ENCODE peak calls at places on chromosome 2, in seven cellular contexts. Z, V, E, T, H, L and K are unnamed samples.

GRCh38 chr2:170106441-170106840 is 71.5 kb upstream of the MYO3B start:
- DNase-seq in Z (no peak), V (no peak), E (no peak), T (no peak), H (no peak), L (no peak), K (no peak)

GRCh38 chr2:224836263-224836662 is 120.1 kb upstream of the CCDC195 start:
- DNase-seq in Z (no peak), V (no peak), E (peak), T (no peak), H (no peak), L (no peak), K (no peak)

GRCh38 chr2:171407030-171407707 is 26.6 kb downstream of the METTL8 start:
- DNase-seq in Z (no peak), V (no peak), E (no peak), T (no peak), H (no peak), L (no peak), K (no peak)

GRCh38 chr2:10378189-10378588 is 69.9 kb downstream of the ODC1 start:
- DNase-seq in Z (no peak), V (no peak), E (no peak), T (no peak), H (no peak), L (no peak), K (peak)

GRCh38 chr2:80151248-80151647 is 153.3 kb downstream of the LRRTM1 start:
- DNase-seq in Z (no peak), V (no peak), E (no peak), T (no peak), H (no peak), L (no peak), K (no peak)

GRCh38 chr2:19979932-19980331 is 10.0 kb downstream of the WDR35 start:
- DNase-seq in Z (no peak), V (no peak), E (peak), T (no peak), H (no peak), L (no peak), K (no peak)

GRCh38 chr2:119455066-119455718 is 23.5 kb downstream of the TMEM37 start:
- DNase-seq in Z (no peak), V (no peak), E (no peak), T (no peak), H (no peak), L (no peak), K (no peak)

GRCh38 chr2:1613731-1614354 is 130.5 kb downstream of the PXDN start:
- DNase-seq in Z (no peak), V (no peak), E (no peak), T (no peak), H (no peak), L (no peak), K (no peak)

GRCh38 chr2:64423303-64423702 is 30.7 kb upstream of the LGALSL start:
- DNase-seq in Z (no peak), V (no peak), E (no peak), T (no peak), H (no peak), L (no peak), K (no peak)

GRCh38 chr2:190367091-190367490 is 23.7 kb downstream of the INPP1 start:
- DNase-seq in Z (no peak), V (no peak), E (no peak), T (no peak), H (no peak), L (no peak), K (no peak)

GRCh38 chr2:148493822-148494563 is 150.6 kb upstream of the EPC2 start:
- DNase-seq in Z (no peak), V (no peak), E (no peak), T (no peak), H (no peak), L (no peak), K (no peak)

GRCh38 chr2:45014016-45014702 is 4.9 kb upstream of the SIX2 start:
- DNase-seq in Z (no peak), V (no peak), E (peak), T (peak), H (peak), L (peak), K (no peak)

GRCh38 chr2:121099329-121100318 is 185.4 kb downstream of the TFCP2L1 start:
- DNase-seq in Z (peak), V (no peak), E (no peak), T (peak), H (no peak), L (no peak), K (no peak)

GRCh38 chr2:199851499-199851816 is 466 bp upstream of the FTCDNL1 start:
- DNase-seq in Z (no peak), V (no peak), E (no peak), T (no peak), H (no peak), L (no peak), K (no peak)

GRCh38 chr2:193462411-193462810 is 1267.7 kb upstream of the TMEFF2 start:
- DNase-seq in Z (no peak), V (no peak), E (no peak), T (no peak), H (no peak), L (no peak), K (no peak)

GRCh38 chr2:166417669-166418068 is 41.9 kb upstream of the SCN9A start:
- DNase-seq in Z (no peak), V (no peak), E (peak), T (peak), H (no peak), L (no peak), K (no peak)

GRCh38 chr2:201129044-201129505 is 13.1 kb downstream of the CFLAR start:
- DNase-seq in Z (no peak), V (no peak), E (peak), T (no peak), H (no peak), L (peak), K (no peak)

GRCh38 chr2:224220581-224221255 is 181.2 kb downstream of the FAM124B start:
- DNase-seq in Z (no peak), V (no peak), E (peak), T (no peak), H (no peak), L (no peak), K (no peak)

GRCh38 chr2:128306081-128306930 is 12.4 kb downstream of the HS6ST1 start:
- DNase-seq in Z (no peak), V (no peak), E (peak), T (no peak), H (peak), L (no peak), K (no peak)

GRCh38 chr2:88903744-88904353 is 212.4 kb downstream of the RPIA start:
- DNase-seq in Z (no peak), V (no peak), E (peak), T (peak), H (no peak), L (no peak), K (no peak)

GRCh38 chr2:207115715-207116364 is 49.9 kb downstream of the KLF7 start:
- DNase-seq in Z (peak), V (no peak), E (no peak), T (no peak), H (no peak), L (no peak), K (no peak)

GRCh38 chr2:161141033-161141432 is 19.2 kb upstream of the TANK start:
- DNase-seq in Z (no peak), V (no peak), E (no peak), T (no peak), H (no peak), L (no peak), K (no peak)